ENCODE peak calls at places on chromosomes 2 and 18, in six cellular contexts. One of them, this sample, is unnamed.

GRCh38 chr2:100730290-100730868 is 89.6 kb upstream of the NPAS2 start:
- DNase-seq in GM12878: no peak
- DNase-seq in astrocyte of the hippocampus: peak
- DNase-seq in tibial artery: peak
- DNase-seq in activated naive CD8-positive, alpha-beta T cell treated with anti-CD3 and anti-CD28 coated beads, Interleukin-2, amount 50 U/mL, for 16 hours: peak
- DNase-seq in GM10248: peak
- DNase-seq in this sample: no peak

GRCh38 chr18:79485788-79486355 is 90.1 kb downstream of the NFATC1 start:
- DNase-seq in GM12878: no peak
- DNase-seq in astrocyte of the hippocampus: peak
- DNase-seq in GM10248: no peak
- DNase-seq in activated naive CD8-positive, alpha-beta T cell treated with anti-CD3 and anti-CD28 coated beads, Interleukin-2, amount 50 U/mL, for 16 hours: no peak
- DNase-seq in tibial artery: no peak
- DNase-seq in this sample: peak

GRCh38 chr2:238132463-238133450 is 5.7 kb upstream of the KLHL30 start:
- DNase-seq in GM12878: no peak
- DNase-seq in activated naive CD8-positive, alpha-beta T cell treated with anti-CD3 and anti-CD28 coated beads, Interleukin-2, amount 50 U/mL, for 16 hours: no peak
- DNase-seq in tibial artery: no peak
- DNase-seq in astrocyte of the hippocampus: no peak
- DNase-seq in GM10248: no peak
- DNase-seq in this sample: no peak

GRCh38 chr2:46845542-46846453 is 69.8 kb downstream of the MCFD2 start:
- DNase-seq in GM10248: no peak
- DNase-seq in astrocyte of the hippocampus: no peak
- DNase-seq in tibial artery: no peak
- DNase-seq in GM12878: no peak
- DNase-seq in activated naive CD8-positive, alpha-beta T cell treated with anti-CD3 and anti-CD28 coated beads, Interleukin-2, amount 50 U/mL, for 16 hours: no peak
- DNase-seq in this sample: no peak

GRCh38 chr2:45894211-45894610 is 242.7 kb downstream of the PRKCE start:
- DNase-seq in GM10248: no peak
- DNase-seq in activated naive CD8-positive, alpha-beta T cell treated with anti-CD3 and anti-CD28 coated beads, Interleukin-2, amount 50 U/mL, for 16 hours: no peak
- DNase-seq in astrocyte of the hippocampus: no peak
- DNase-seq in GM12878: no peak
- DNase-seq in tibial artery: no peak
- DNase-seq in this sample: no peak

GRCh38 chr2:30361751-30362394 is 85.2 kb upstream of the LCLAT1 start:
- DNase-seq in activated naive CD8-positive, alpha-beta T cell treated with anti-CD3 and anti-CD28 coated beads, Interleukin-2, amount 50 U/mL, for 16 hours: no peak
- DNase-seq in GM12878: no peak
- DNase-seq in GM10248: no peak
- DNase-seq in tibial artery: no peak
- DNase-seq in astrocyte of the hippocampus: peak
- DNase-seq in this sample: no peak

GRCh38 chr2:10497797-10498251 is 49.7 kb upstream of the ODC1 start:
- DNase-seq in GM10248: no peak
- DNase-seq in tibial artery: no peak
- DNase-seq in activated naive CD8-positive, alpha-beta T cell treated with anti-CD3 and anti-CD28 coated beads, Interleukin-2, amount 50 U/mL, for 16 hours: no peak
- DNase-seq in astrocyte of the hippocampus: peak
- DNase-seq in GM12878: no peak
- DNase-seq in this sample: no peak

GRCh38 chr2:118177932-118178331 is 89.7 kb downstream of the INSIG2 start:
- DNase-seq in GM10248: no peak
- DNase-seq in astrocyte of the hippocampus: no peak
- DNase-seq in GM12878: no peak
- DNase-seq in tibial artery: no peak
- DNase-seq in activated naive CD8-positive, alpha-beta T cell treated with anti-CD3 and anti-CD28 coated beads, Interleukin-2, amount 50 U/mL, for 16 hours: no peak
- DNase-seq in this sample: no peak

GRCh38 chr2:43311276-43311675 is 84.9 kb upstream of the ZFP36L2 start:
- DNase-seq in GM10248: no peak
- DNase-seq in tibial artery: no peak
- DNase-seq in astrocyte of the hippocampus: peak
- DNase-seq in GM12878: no peak
- DNase-seq in activated naive CD8-positive, alpha-beta T cell treated with anti-CD3 and anti-CD28 coated beads, Interleukin-2, amount 50 U/mL, for 16 hours: no peak
- DNase-seq in this sample: no peak

GRCh38 chr2:174829550-174829949 is 65.3 kb upstream of the CHRNA1 start:
- DNase-seq in astrocyte of the hippocampus: no peak
- DNase-seq in activated naive CD8-positive, alpha-beta T cell treated with anti-CD3 and anti-CD28 coated beads, Interleukin-2, amount 50 U/mL, for 16 hours: no peak
- DNase-seq in GM10248: no peak
- DNase-seq in GM12878: no peak
- DNase-seq in tibial artery: no peak
- DNase-seq in this sample: no peak

GRCh38 chr18:77078671-77079070 is 53.9 kb downstream of the MBP start:
- DNase-seq in GM10248: no peak
- DNase-seq in tibial artery: no peak
- DNase-seq in activated naive CD8-positive, alpha-beta T cell treated with anti-CD3 and anti-CD28 coated beads, Interleukin-2, amount 50 U/mL, for 16 hours: no peak
- DNase-seq in GM12878: no peak
- DNase-seq in astrocyte of the hippocampus: no peak
- DNase-seq in this sample: no peak

GRCh38 chr2:61887684-61888303 is 662 bp downstream of the CCT4 start:
- DNase-seq in activated naive CD8-positive, alpha-beta T cell treated with anti-CD3 and anti-CD28 coated beads, Interleukin-2, amount 50 U/mL, for 16 hours: no peak
- DNase-seq in tibial artery: no peak
- DNase-seq in GM12878: no peak
- DNase-seq in GM10248: no peak
- DNase-seq in astrocyte of the hippocampus: peak
- DNase-seq in this sample: no peak

GRCh38 chr2:236568068-236568921 is 1.3 kb upstream of the ACKR3 start:
- DNase-seq in astrocyte of the hippocampus: peak
- DNase-seq in tibial artery: peak
- DNase-seq in activated naive CD8-positive, alpha-beta T cell treated with anti-CD3 and anti-CD28 coated beads, Interleukin-2, amount 50 U/mL, for 16 hours: no peak
- DNase-seq in GM10248: peak
- DNase-seq in GM12878: no peak
- DNase-seq in this sample: peak

GRCh38 chr2:133918141-133918540 is 335.7 kb upstream of the MGAT5 start:
- DNase-seq in activated naive CD8-positive, alpha-beta T cell treated with anti-CD3 and anti-CD28 coated beads, Interleukin-2, amount 50 U/mL, for 16 hours: no peak
- DNase-seq in astrocyte of the hippocampus: no peak
- DNase-seq in GM10248: no peak
- DNase-seq in GM12878: no peak
- DNase-seq in tibial artery: no peak
- DNase-seq in this sample: no peak

GRCh38 chr2:111252436-111252835 is 131.7 kb downstream of the BCL2L11 start:
- DNase-seq in GM10248: no peak
- DNase-seq in astrocyte of the hippocampus: no peak
- DNase-seq in tibial artery: no peak
- DNase-seq in activated naive CD8-positive, alpha-beta T cell treated with anti-CD3 and anti-CD28 coated beads, Interleukin-2, amount 50 U/mL, for 16 hours: no peak
- DNase-seq in GM12878: no peak
- DNase-seq in this sample: no peak

This sample was measured in ovary.